ENCODE peak calls at places on chromosomes 6 and 20, in four cellular contexts. M, N, B and H are unnamed samples.

GRCh38 chr6:120214097-120214496 is 864.5 kb upstream of the MAN1A1 start:
- ATAC-seq in M (no peak), N (no peak), B (no peak), H (peak; percentile 24)

GRCh38 chr6:1110935-1111334 is 201.0 kb upstream of the FOXQ1 start:
- ATAC-seq in M (no peak), N (no peak), B (no peak), H (no peak)

GRCh38 chr20:33914871-33915270 is 78.8 kb upstream of the RALY start:
- ATAC-seq in M (peak; percentile 98), N (no peak), B (no peak), H (peak; percentile 77)

GRCh38 chr6:118495639-118496296 is 52.3 kb upstream of the PLN start:
- ATAC-seq in M (peak; percentile 90), N (no peak), B (no peak), H (no peak)

GRCh38 chr6:116462516-116462915 is 1.3 kb downstream of the CALHM6 start:
- ATAC-seq in M (no peak), N (no peak), B (no peak), H (no peak)

GRCh38 chr6:161076211-161076677 is 84.7 kb downstream of the MAP3K4 start:
- ATAC-seq in M (no peak), N (no peak), B (no peak), H (no peak)

GRCh38 chr6:139595183-139595582 is 220.7 kb upstream of the CITED2 start:
- ATAC-seq in M (no peak), N (no peak), B (peak; percentile 38), H (no peak)

GRCh38 chr20:31476648-31477220 is 1.6 kb downstream of the REM1 start:
- ATAC-seq in M (no peak), N (no peak), B (no peak), H (no peak)

GRCh38 chr20:3875378-3875974 is 13.7 kb upstream of the PANK2 start:
- ATAC-seq in M (no peak), N (no peak), B (no peak), H (no peak)

GRCh38 chr20:31716818-31717477 is 5.7 kb downstream of the BCL2L1 start:
- ATAC-seq in M (peak; percentile 10), N (no peak), B (no peak), H (no peak)

GRCh38 chr6:118844915-118845314 is 49.0 kb upstream of the ASF1A start:
- ATAC-seq in M (peak; percentile 80), N (no peak), B (no peak), H (no peak)

GRCh38 chr6:16596890-16597331 is 164.3 kb downstream of the ATXN1 start:
- ATAC-seq in M (no peak), N (no peak), B (no peak), H (no peak)

GRCh38 chr20:63854069-63854765 is 7.1 kb upstream of the ABHD16B start:
- ATAC-seq in M (no peak), N (peak; percentile 49), B (peak; percentile 27), H (no peak)

GRCh38 chr6:74606488-74607135 is 599.2 kb downstream of the COL12A1 start:
- ATAC-seq in M (no peak), N (peak; percentile 65), B (peak; percentile 94), H (peak; percentile 34)

GRCh38 chr6:52420668-52421358 is 671 bp downstream of the EFHC1 start:
- ATAC-seq in M (no peak), N (peak; percentile 6), B (peak; percentile 16), H (peak; percentile 39)

GRCh38 chr6:150586850-150587359 is 12.8 kb upstream of the PLEKHG1 start:
- ATAC-seq in M (no peak), N (no peak), B (peak; percentile 51), H (no peak)

GRCh38 chr6:119179842-119180241 is 101.4 kb upstream of the FAM184A start:
- ATAC-seq in M (peak; percentile 42), N (no peak), B (no peak), H (no peak)

GRCh38 chr6:106927531-106928398 is 46.8 kb downstream of the CD24 start:
- ATAC-seq in M (no peak), N (peak; percentile 47), B (no peak), H (peak; percentile 58)

GRCh38 chr6:154169193-154169847 is 130.3 kb downstream of the OPRM1 start:
- ATAC-seq in M (peak; percentile 81), N (no peak), B (peak; percentile 34), H (no peak)

GRCh38 chr6:79057746-79058145 is 20.3 kb downstream of the PHIP start:
- ATAC-seq in M (no peak), N (no peak), B (no peak), H (no peak)

GRCh38 chr20:19451591-19452295 is 239.3 kb downstream of the SLC24A3 start:
- ATAC-seq in M (no peak), N (no peak), B (no peak), H (no peak)

GRCh38 chr20:42484335-42484734 is 705.4 kb downstream of the PTPRT start:
- ATAC-seq in M (no peak), N (peak; percentile 88), B (peak; percentile 93), H (no peak)

GRCh38 chr6:25442898-25443297 is 163.7 kb downstream of the CARMIL1 start:
- ATAC-seq in M (no peak), N (no peak), B (no peak), H (peak; percentile 67)

GRCh38 chr6:88872962-88873361 is 90.5 kb downstream of the RNGTT start:
- ATAC-seq in M (peak; percentile 33), N (no peak), B (no peak), H (no peak)

GRCh38 chr20:18639501-18639979 is 51.7 kb downstream of the DTD1 start:
- ATAC-seq in M (no peak), N (no peak), B (no peak), H (no peak)

GRCh38 chr6:21214738-21215448 is 378.7 kb upstream of the SOX4 start:
- ATAC-seq in M (no peak), N (no peak), B (no peak), H (no peak)

GRCh38 chr6:12174878-12175277 is 115.3 kb upstream of the EDN1 start:
- ATAC-seq in M (no peak), N (no peak), B (no peak), H (no peak)

GRCh38 chr6:40482532-40482931 is 104.6 kb downstream of the LRFN2 start:
- ATAC-seq in M (no peak), N (no peak), B (no peak), H (no peak)